ENCODE peak calls at places on chromosomes 16 and 17, in five cellular contexts. E is fibroblast of the aortic adventitia, H is memory B cell, O is right atrium auricular region, K is retinal pigment epithelial cell. N is an unnamed sample.

GRCh38 chr17:31564883-31565297 is 173.4 kb downstream of the RAB11FIP4 start:
- DNase-seq in H (no peak), E (no peak), K (no peak), O (no peak), N (no peak)

GRCh38 chr17:28749516-28750177 is 5.8 kb downstream of the TRAF4 start:
- DNase-seq in H (no peak), O (no peak), E (no peak), K (no peak), N (no peak)

GRCh38 chr16:75764154-75764768 is 38.0 kb upstream of the CPHXL start:
- DNase-seq in H (peak; percentile 47), O (no peak), E (peak; percentile 85), K (peak; percentile 9), N (peak; percentile 8)

GRCh38 chr17:18950944-18951905 is 740 bp upstream of the SLC5A10 start:
- DNase-seq in H (no peak), O (no peak), E (no peak), K (no peak), N (no peak)

GRCh38 chr17:29659155-29659554 is 36.4 kb upstream of the CORO6 start:
- DNase-seq in E (no peak), K (no peak), O (no peak), H (no peak), N (no peak)

GRCh38 chr16:11836653-11837244 is 14.6 kb downstream of the RSL1D1 start:
- DNase-seq in O (no peak), E (peak; percentile 60), K (peak; percentile 76), H (no peak), N (no peak)

GRCh38 chr16:29307598-29308507 is 98.7 kb downstream of the NPIPB11 start:
- DNase-seq in E (peak; percentile 53), H (no peak), K (no peak), O (no peak), N (no peak)

GRCh38 chr17:78650093-78650715 is 73.0 kb upstream of the DNAH17 start:
- DNase-seq in H (no peak), E (no peak), O (no peak), K (no peak), N (no peak)

GRCh38 chr16:47731252-47731651 is 270.1 kb downstream of the PHKB start:
- DNase-seq in O (no peak), H (no peak), E (peak; percentile 99), K (peak; percentile 13), N (no peak)

GRCh38 chr17:40912506-40913220 is 24.8 kb downstream of the KRT23 start:
- DNase-seq in E (no peak), H (no peak), O (no peak), K (no peak), N (no peak)

GRCh38 chr17:9628509-9628908 is 16.8 kb upstream of the USP43 start:
- DNase-seq in K (no peak), O (no peak), H (no peak), E (no peak), N (no peak)

GRCh38 chr16:55078153-55078552 is 147.5 kb downstream of the IRX5 start:
- DNase-seq in K (no peak), H (no peak), E (no peak), O (no peak), N (no peak)

GRCh38 chr17:44661835-44662234 is 5.6 kb downstream of the MEIOC start:
- DNase-seq in H (no peak), E (no peak), K (no peak), O (no peak), N (no peak)

GRCh38 chr16:66471696-66472393 is 44.8 kb downstream of the BEAN1 start:
- DNase-seq in E (no peak), O (no peak), K (no peak), H (no peak), N (no peak)

GRCh38 chr16:49011807-49012345 is 269.8 kb downstream of the CBLN1 start:
- DNase-seq in O (no peak), E (no peak), H (no peak), K (no peak), N (no peak)

GRCh38 chr17:81977211-81978091 is at the start of gene ASPSCR1:
- DNase-seq in E (peak; percentile 89), K (peak; percentile 61), H (peak; percentile 94), O (peak; percentile 90), N (peak; percentile 86)

GRCh38 chr17:48818361-48818841 is 1.4 kb upstream of the TTLL6 start:
- DNase-seq in E (no peak), K (no peak), O (no peak), H (no peak), N (no peak)

GRCh38 chr17:43626066-43626465 is 35.7 kb downstream of the MEOX1 start:
- DNase-seq in H (no peak), E (no peak), K (no peak), O (no peak), N (no peak)

GRCh38 chr16:27106305-27106704 is 39.6 kb downstream of the C16orf82 start:
- DNase-seq in H (no peak), K (no peak), O (no peak), E (no peak), N (no peak)

GRCh38 chr17:78438271-78438691 is 59.8 kb downstream of the PGS1 start:
- DNase-seq in O (no peak), K (no peak), H (no peak), E (no peak), N (no peak)

GRCh38 chr17:66786101-66786500 is 48.8 kb upstream of the CACNG5 start:
- DNase-seq in E (no peak), K (no peak), O (no peak), H (no peak), N (no peak)

GRCh38 chr17:50213026-50214015 is 11.9 kb upstream of the COL1A1 start:
- DNase-seq in O (no peak), H (no peak), E (peak; percentile 19), K (no peak), N (peak; percentile 48)

GRCh38 chr16:53766304-53767016 is 62.5 kb downstream of the FTO start:
- DNase-seq in H (no peak), E (no peak), O (no peak), K (no peak), N (no peak)

GRCh38 chr16:73173396-73173795 is 125.5 kb upstream of the ZFHX3 start:
- DNase-seq in K (no peak), H (no peak), E (peak; percentile 34), O (no peak), N (no peak)

GRCh38 chr17:28643979-28644781 is 778 bp downstream of the BLTP2 start:
- DNase-seq in H (peak; percentile 27), E (peak; percentile 62), O (peak; percentile 67), K (peak; percentile 15), N (no peak)

GRCh38 chr17:39196820-39197331 is 593 bp downstream of the CACNB1 start:
- DNase-seq in H (no peak), O (no peak), K (no peak), E (no peak), N (no peak)